ENCODE peak calls at places on chromosomes 4 and X, in four cellular contexts. One of them, this sample, is unnamed.

GRCh38 chr4:159946983-159947645 is 844.2 kb downstream of the RAPGEF2 start:
- DNase-seq in HT-29: peak
- DNase-seq in stimulated activated CD4-positive, alpha-beta T cell treated with anti-CD3 and anti-CD28 coated beads, TNF-alpha, amount 100 ng/mL, for 4 hours: no peak
- DNase-seq in Karpas-422: peak
- DNase-seq in this sample: no peak

GRCh38 chr4:5893013-5893580 is at the start of gene CRMP1:
- DNase-seq in HT-29: no peak
- DNase-seq in stimulated activated CD4-positive, alpha-beta T cell treated with anti-CD3 and anti-CD28 coated beads, TNF-alpha, amount 100 ng/mL, for 4 hours: no peak
- DNase-seq in Karpas-422: no peak
- DNase-seq in this sample: no peak

GRCh38 chr4:128604204-128604603 is 205.3 kb upstream of the JADE1 start:
- DNase-seq in HT-29: no peak
- DNase-seq in stimulated activated CD4-positive, alpha-beta T cell treated with anti-CD3 and anti-CD28 coated beads, TNF-alpha, amount 100 ng/mL, for 4 hours: no peak
- DNase-seq in Karpas-422: no peak
- DNase-seq in this sample: no peak

GRCh38 chr4:83112678-83113428 is 1.7 kb downstream of the PLAC8 start:
- DNase-seq in HT-29: peak
- DNase-seq in stimulated activated CD4-positive, alpha-beta T cell treated with anti-CD3 and anti-CD28 coated beads, TNF-alpha, amount 100 ng/mL, for 4 hours: no peak
- DNase-seq in Karpas-422: no peak
- DNase-seq in this sample: no peak

GRCh38 chrX:151386838-151387459 is 10.1 kb upstream of the VMA21 start:
- DNase-seq in HT-29: no peak
- DNase-seq in stimulated activated CD4-positive, alpha-beta T cell treated with anti-CD3 and anti-CD28 coated beads, TNF-alpha, amount 100 ng/mL, for 4 hours: no peak
- DNase-seq in Karpas-422: no peak
- DNase-seq in this sample: no peak

GRCh38 chr4:154084864-154085263 is 296.0 kb upstream of the SFRP2 start:
- DNase-seq in HT-29: no peak
- DNase-seq in stimulated activated CD4-positive, alpha-beta T cell treated with anti-CD3 and anti-CD28 coated beads, TNF-alpha, amount 100 ng/mL, for 4 hours: no peak
- DNase-seq in Karpas-422: no peak
- DNase-seq in this sample: no peak

GRCh38 chr4:100022792-100023222 is 72.7 kb upstream of the H2AZ1 start:
- DNase-seq in HT-29: no peak
- DNase-seq in stimulated activated CD4-positive, alpha-beta T cell treated with anti-CD3 and anti-CD28 coated beads, TNF-alpha, amount 100 ng/mL, for 4 hours: no peak
- DNase-seq in Karpas-422: no peak
- DNase-seq in this sample: no peak

GRCh38 chr4:7351014-7351413 is 83.7 kb downstream of the PSAPL1 start:
- DNase-seq in HT-29: no peak
- DNase-seq in stimulated activated CD4-positive, alpha-beta T cell treated with anti-CD3 and anti-CD28 coated beads, TNF-alpha, amount 100 ng/mL, for 4 hours: no peak
- DNase-seq in Karpas-422: no peak
- DNase-seq in this sample: no peak

This sample was measured in activated B cell treated with CpG ODN at 0.5 μM for 24 hours.